ENCODE peak calls at places on chromosomes 3 and 15, in five cellular contexts. U, R, K, S and T are unnamed samples.

GRCh38 chr3:94285874-94286273 is 223.0 kb downstream of the NSUN3 start:
- DNase-seq in R (peak), U (no peak), S (no peak), K (no peak), T (no peak)

GRCh38 chr3:106183762-106184391 is 315.1 kb upstream of the CBLB start:
- DNase-seq in S (no peak), U (no peak), K (no peak), R (peak), T (no peak)

GRCh38 chr15:84023636-84024035 is 211.9 kb upstream of the GOLGA6L4 start:
- DNase-seq in R (peak), S (no peak), U (no peak), K (no peak), T (no peak)

GRCh38 chr3:193857996-193858395 is 265.0 kb downstream of the OPA1 start:
- DNase-seq in S (no peak), K (no peak), R (peak), U (no peak), T (no peak)

GRCh38 chr3:135992072-135992471 is 26.5 kb downstream of the PPP2R3A start:
- DNase-seq in S (no peak), U (no peak), R (peak), K (no peak), T (no peak)

GRCh38 chr15:83698294-83698693 is 44.4 kb downstream of the ADAMTSL3 start:
- DNase-seq in U (no peak), S (no peak), K (peak), R (peak), T (no peak)

GRCh38 chr3:29271501-29271900 is 9.4 kb upstream of the RBMS3 start:
- DNase-seq in U (no peak), R (no peak), S (no peak), K (no peak), T (no peak)

GRCh38 chr3:113649169-113649833 is 47.1 kb downstream of the USF3 start:
- DNase-seq in U (no peak), K (no peak), R (no peak), S (no peak), T (no peak)

GRCh38 chr3:77038928-77039605 is 832 bp upstream of the ROBO2 start:
- DNase-seq in R (no peak), K (no peak), U (no peak), S (no peak), T (no peak)

GRCh38 chr3:155101398-155101797 is 21.3 kb downstream of the MME start:
- DNase-seq in K (no peak), R (no peak), S (no peak), U (no peak), T (no peak)

GRCh38 chr3:53045107-53045783 is 628 bp downstream of the SFMBT1 start:
- DNase-seq in R (peak), K (peak), S (peak), U (no peak), T (peak)

GRCh38 chr3:33380653-33381052 is 59.6 kb downstream of the UBP1 start:
- DNase-seq in R (no peak), K (no peak), U (no peak), S (no peak), T (no peak)

GRCh38 chr3:126527006-126527405 is 3.1 kb downstream of the CHST13 start:
- DNase-seq in K (no peak), R (no peak), S (no peak), U (no peak), T (no peak)

GRCh38 chr3:108088146-108088545 is 2.7 kb downstream of the CD47 start:
- DNase-seq in K (no peak), U (no peak), S (no peak), R (peak), T (no peak)

GRCh38 chr3:41159581-41160189 is 39.6 kb upstream of the CTNNB1 start:
- DNase-seq in S (no peak), K (no peak), U (no peak), R (peak), T (no peak)

GRCh38 chr3:111850481-111850880 is 8.6 kb upstream of the PHLDB2 start:
- DNase-seq in K (no peak), R (peak), S (no peak), U (no peak), T (no peak)

GRCh38 chr3:162984752-162985151 is 1488.1 kb downstream of the OTOL1 start:
- DNase-seq in K (no peak), U (no peak), S (no peak), R (no peak), T (no peak)

GRCh38 chr15:76360416-76360815 is 23.8 kb downstream of the ISL2 start:
- DNase-seq in S (no peak), U (no peak), K (no peak), R (peak), T (no peak)

GRCh38 chr15:59396660-59397059 is 24.0 kb upstream of the MYO1E start:
- DNase-seq in K (no peak), R (no peak), S (no peak), U (no peak), T (no peak)
- TF ChIP-seq CTCF in K (no peak), R (no peak), S (no peak), U (no peak), T (no peak)

GRCh38 chr3:187430576-187430975 is 62.4 kb downstream of the RTP4 start:
- DNase-seq in U (no peak), K (no peak), S (no peak), R (no peak), T (no peak)
- TF ChIP-seq CTCF in U (no peak), K (no peak), S (no peak), R (peak), T (no peak)

GRCh38 chr15:37824717-37825382 is 109.6 kb upstream of the TMCO5A start:
- DNase-seq in S (no peak), U (no peak), K (peak), R (peak), T (no peak)
- TF ChIP-seq CTCF in S (no peak), U (no peak), K (no peak), R (peak), T (no peak)

GRCh38 chr3:197523551-197523950 is 32.2 kb downstream of the BDH1 start:
- DNase-seq in S (no peak), R (no peak), U (no peak), K (no peak), T (no peak)

GRCh38 chr3:197528190-197528589 is 27.6 kb downstream of the BDH1 start:
- DNase-seq in S (no peak), U (no peak), R (no peak), K (no peak), T (no peak)

GRCh38 chr3:197524128-197524527 is 31.6 kb downstream of the BDH1 start:
- DNase-seq in K (no peak), S (no peak), R (no peak), U (no peak), T (no peak)

GRCh38 chr3:197527569-197527968 is 28.2 kb downstream of the BDH1 start:
- DNase-seq in S (no peak), K (no peak), R (no peak), U (no peak), T (no peak)

DNA sequence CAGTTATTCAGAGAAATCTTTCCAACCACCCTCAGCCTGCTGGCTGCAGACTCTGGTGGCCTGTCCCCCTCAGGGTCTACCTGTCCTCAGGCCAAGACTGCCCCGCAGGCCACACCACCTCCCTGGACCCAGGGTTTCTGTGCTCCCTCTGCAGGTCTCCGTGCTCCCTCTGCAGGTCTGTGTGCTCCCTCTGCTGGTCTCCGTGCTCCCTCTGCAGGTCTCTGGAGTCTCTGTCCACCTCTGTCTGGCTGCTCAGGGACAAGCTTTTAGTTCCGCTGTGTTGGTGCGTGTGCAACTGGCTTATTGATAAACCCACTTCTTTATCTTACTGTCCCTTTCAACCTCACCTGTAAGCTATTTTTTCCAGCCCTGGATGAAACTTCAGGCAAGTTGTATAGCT is 30.1 kb downstream of the BDH1 start:
- DNase-seq in U (no peak), S (no peak), R (peak), K (no peak), T (no peak)
- TF ChIP-seq CTCF in U (no peak), S (no peak), R (peak), K (no peak), T (no peak)